ENCODE peak calls at places on chromosomes 1 and 21, in seven cellular contexts. B is heart right ventricle, Y is lower lobe of right lung, R is tibial artery, P is Calu3, F is nephron progenitor cell, L is IMR-90. C is an unnamed sample.
A peak's percentile ranks its signal among the peaks of the same experiment; 100 is the strongest.

GRCh38 chr1:38803647-38804046 is 55.9 kb downstream of the RRAGC start:
- DNase-seq in B (no peak), P (no peak), R (no peak), F (no peak), Y (no peak), L (peak; percentile 6), C (no peak)

GRCh38 chr21:43809346-43809799 is 20.0 kb downstream of the RRP1 start:
- DNase-seq in P (no peak), B (no peak), L (no peak), R (no peak), Y (no peak), F (no peak), C (no peak)

GRCh38 chr1:75922698-75923097 is 9.5 kb downstream of the ASB17 start:
- DNase-seq in P (no peak), F (no peak), B (no peak), L (no peak), R (no peak), Y (no peak), C (no peak)

GRCh38 chr1:155912056-155912536 is 947 bp upstream of the RIT1 start:
- DNase-seq in F (no peak), R (no peak), B (no peak), P (peak; percentile 38), L (no peak), Y (no peak), C (no peak)

GRCh38 chr1:156392427-156392826 is 23.4 kb downstream of the RHBG start:
- DNase-seq in B (no peak), Y (no peak), L (no peak), P (no peak), R (no peak), F (no peak), C (no peak)

GRCh38 chr21:31887596-31887920 is 14.7 kb downstream of the HUNK start:
- DNase-seq in L (no peak), P (no peak), R (peak; percentile 54), F (no peak), Y (no peak), B (peak; percentile 20), C (no peak)

GRCh38 chr1:93821412-93822144 is 57.4 kb downstream of the DNTTIP2 start:
- DNase-seq in R (no peak), F (no peak), P (no peak), L (no peak), B (no peak), Y (no peak), C (no peak)

GRCh38 chr1:43256675-43257570 is 12.9 kb upstream of the TMEM125 start:
- DNase-seq in L (no peak), Y (peak; percentile 78), R (peak; percentile 38), P (peak; percentile 72), F (no peak), B (no peak), C (no peak)

GRCh38 chr1:38991638-38992449 is 768 bp downstream of the AKIRIN1 start:
- DNase-seq in L (no peak), R (peak; percentile 74), Y (peak; percentile 48), F (peak; percentile 60), P (peak; percentile 21), B (peak; percentile 28), C (peak; percentile 48)

GRCh38 chr1:72724951-72725863 is 442.9 kb upstream of the NEGR1 start:
- DNase-seq in L (no peak), R (peak; percentile 58), F (peak; percentile 26), Y (peak; percentile 41), B (no peak), P (no peak), C (peak; percentile 43)

GRCh38 chr1:95126846-95127245 is 9.7 kb downstream of the TLCD4 start:
- DNase-seq in R (no peak), L (no peak), F (no peak), Y (no peak), B (no peak), P (no peak), C (no peak)

GRCh38 chr1:24413350-24414163 is at the start of gene STPG1:
- DNase-seq in Y (peak; percentile 90), L (peak; percentile 77), P (peak; percentile 84), B (peak; percentile 76), F (peak; percentile 73), R (peak; percentile 82), C (peak; percentile 83)

GRCh38 chr1:84721152-84721551 is 30.9 kb upstream of the SSX2IP start:
- DNase-seq in L (peak; percentile 81), F (no peak), R (no peak), P (no peak), Y (no peak), B (no peak), C (no peak)

GRCh38 chr1:204001166-204001901 is 71.6 kb upstream of the SOX13 start:
- DNase-seq in F (no peak), R (no peak), Y (no peak), P (no peak), B (no peak), L (no peak), C (no peak)

GRCh38 chr1:226086776-226087175 is 24.3 kb downstream of the H3-3A start:
- DNase-seq in P (no peak), Y (no peak), L (no peak), F (no peak), B (no peak), R (no peak), C (no peak)

GRCh38 chr1:215526147-215526845 is 40.8 kb upstream of the KCTD3 start:
- DNase-seq in R (no peak), F (no peak), L (peak; percentile 69), Y (no peak), B (no peak), P (no peak), C (no peak)
- TF ChIP-seq CTCF in R (peak; percentile 56), F (peak; percentile 68), L (peak; percentile 70), Y (peak; percentile 73), B (peak; percentile 77), P (peak; percentile 59), C (peak; percentile 75)

GRCh38 chr1:17627239-17628052 is 87.9 kb downstream of the ARHGEF10L start:
- DNase-seq in R (no peak), F (no peak), B (no peak), P (no peak), Y (no peak), L (no peak), C (no peak)

GRCh38 chr1:17630048-17630830 is 90.7 kb downstream of the ARHGEF10L start:
- DNase-seq in F (no peak), L (no peak), Y (peak; percentile 81), R (peak; percentile 96), P (no peak), B (peak; percentile 61), C (peak; percentile 94)

GRCh38 chr1:17632106-17632505 is 92.6 kb downstream of the ARHGEF10L start:
- DNase-seq in R (no peak), B (no peak), L (no peak), Y (no peak), P (no peak), F (no peak), C (no peak)

GRCh38 chr1:17631410-17631809 is 91.9 kb downstream of the ARHGEF10L start:
- DNase-seq in B (no peak), P (no peak), L (no peak), Y (no peak), F (no peak), R (no peak), C (no peak)

GRCh38 chr1:17629460-17629859 is 90.0 kb downstream of the ARHGEF10L start:
- DNase-seq in F (peak; percentile 30), P (no peak), R (no peak), L (no peak), Y (no peak), B (no peak), C (no peak)
- TF ChIP-seq CTCF in F (peak; percentile 34), P (peak; percentile 40), R (peak; percentile 25), L (peak; percentile 10), Y (peak; percentile 20), B (peak; percentile 26), C (peak; percentile 36)

DNA sequence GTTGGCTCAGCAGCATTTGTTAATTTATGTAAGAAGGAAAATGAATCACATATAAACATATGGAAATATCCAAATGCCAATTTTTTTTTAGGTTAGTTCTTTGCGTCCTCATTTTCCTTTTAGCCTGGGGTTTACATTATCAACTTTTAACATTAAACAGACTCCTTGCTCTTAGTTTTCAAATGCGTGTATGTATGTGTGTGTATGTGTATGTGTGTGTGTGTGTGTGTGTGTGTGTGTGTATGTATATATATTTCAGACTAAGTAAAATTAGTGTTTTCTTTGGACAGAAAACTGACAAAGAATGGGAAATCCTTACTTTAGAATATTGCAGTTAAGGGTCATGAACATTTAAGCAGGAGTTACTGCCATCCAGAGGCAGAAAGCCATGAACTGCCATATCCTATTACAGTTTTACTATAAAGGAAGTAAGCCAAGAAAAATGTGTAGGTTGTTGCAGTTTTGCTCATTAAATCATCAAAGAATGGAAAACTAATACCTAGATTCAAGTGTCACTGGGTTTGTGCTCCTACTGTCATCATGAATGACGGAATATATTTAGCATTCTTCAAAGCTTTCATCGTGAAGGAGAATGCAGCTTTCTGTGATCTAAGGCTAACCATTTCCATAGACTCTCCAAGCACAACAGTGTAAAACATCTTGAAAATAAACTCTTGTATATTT is 477.0 kb upstream of the NR5A2 start:
- DNase-seq in P (no peak), F (no peak), Y (no peak), B (no peak), R (no peak), L (peak; percentile 49), C (no peak)
- TF ChIP-seq CTCF in P (no peak), F (no peak), Y (no peak), B (no peak), R (no peak), L (peak; percentile 50), C (no peak)

GRCh38 chr1:12275370-12275769 is 45.5 kb downstream of the VPS13D start:
- DNase-seq in F (peak; percentile 62), P (peak; percentile 36), R (no peak), L (no peak), Y (peak; percentile 54), B (peak; percentile 36), C (no peak)
- TF ChIP-seq CTCF in F (peak; percentile 66), P (peak; percentile 16), R (peak; percentile 63), L (peak; percentile 59), Y (peak; percentile 71), B (peak; percentile 61), C (peak; percentile 48)

GRCh38 chr1:223531742-223532341 is 133.7 kb downstream of the CAPN8 start:
- DNase-seq in B (peak; percentile 36), F (peak; percentile 73), L (peak; percentile 19), Y (peak; percentile 71), P (peak; percentile 85), R (peak; percentile 59), C (no peak)

GRCh38 chr1:223538921-223539445 is 126.5 kb downstream of the CAPN8 start:
- DNase-seq in Y (no peak), B (no peak), R (peak; percentile 32), L (no peak), P (no peak), F (no peak), C (no peak)

GRCh38 chr1:223533708-223534107 is 131.8 kb downstream of the CAPN8 start:
- DNase-seq in R (no peak), F (no peak), B (no peak), L (no peak), P (no peak), Y (no peak), C (no peak)

GRCh38 chr1:223534677-223535076 is 130.8 kb downstream of the CAPN8 start:
- DNase-seq in L (no peak), B (no peak), P (no peak), Y (no peak), F (no peak), R (no peak), C (no peak)

GRCh38 chr1:223535261-223535778 is 130.2 kb downstream of the CAPN8 start:
- DNase-seq in Y (no peak), L (no peak), R (no peak), B (no peak), F (no peak), P (no peak), C (no peak)
- TF ChIP-seq CTCF in Y (no peak), L (no peak), R (no peak), B (no peak), F (no peak), P (no peak), C (no peak)

C was measured in CD14-positive monocyte.